ENCODE peak calls at places on chromosomes 13 and 19, in six cellular contexts. B is K562, M is HCT116, E is HepG2, Z is H1, W is GM12878. S is an unnamed sample.

GRCh38 chr13:106836186-106836802 is 268.4 kb upstream of the ARGLU1 start:
- DNase-seq in B (no peak), W (no peak), E (no peak), Z (no peak), M (no peak), S (no peak)

GRCh38 chr13:40271931-40272775 is 394.3 kb downstream of the FOXO1 start:
- DNase-seq in B (no peak), Z (no peak), M (no peak), W (no peak), E (no peak), S (no peak)

GRCh38 chr19:5563941-5564612 is 3.7 kb downstream of the TINCR start:
- DNase-seq in E (no peak), W (no peak), M (no peak), B (no peak), Z (no peak), S (no peak)

GRCh38 chr19:5889288-5889971 is 14.2 kb downstream of the NDUFA11 start:
- DNase-seq in W (no peak), Z (no peak), B (no peak), E (no peak), M (no peak), S (no peak)

GRCh38 chr19:4191044-4191443 is 8.6 kb downstream of the ANKRD24 start:
- DNase-seq in W (no peak), B (no peak), M (no peak), Z (no peak), E (no peak), S (no peak)

GRCh38 chr19:13962738-13963602 is 10.7 kb downstream of the DCAF15 start:
- DNase-seq in M (no peak), Z (peak; percentile 74), B (no peak), W (no peak), E (no peak), S (no peak)

GRCh38 chr19:33373701-33374405 is at the start of gene CEBPG:
- DNase-seq in M (no peak), Z (peak; percentile 59), B (peak; percentile 79), W (no peak), E (no peak), S (no peak)

GRCh38 chr13:85236431-85236830 is 562.8 kb downstream of the SLITRK6 start:
- DNase-seq in M (no peak), W (no peak), E (no peak), B (no peak), Z (no peak), S (no peak)

GRCh38 chr13:97328222-97328790 is 105.7 kb upstream of the RAP2A start:
- DNase-seq in Z (no peak), E (no peak), B (no peak), M (no peak), W (no peak), S (peak; percentile 87)

GRCh38 chr19:55679343-55680257 is 4.6 kb downstream of the EPN1 start:
- DNase-seq in W (no peak), E (no peak), Z (no peak), B (no peak), M (no peak), S (no peak)

GRCh38 chr13:79749985-79750551 is 269.1 kb downstream of the NDFIP2 start:
- DNase-seq in M (no peak), E (no peak), W (no peak), Z (no peak), B (no peak), S (peak; percentile 60)
- TF ChIP-seq ZNF274 in M (no peak), E (no peak), W (no peak), Z (no peak), B (no peak), S (no peak)

GRCh38 chr13:21033866-21034601 is 27.4 kb downstream of the LATS2 start:
- DNase-seq in E (no peak), M (no peak), W (no peak), Z (no peak), B (no peak), S (no peak)

GRCh38 chr13:21031594-21031993 is 29.8 kb downstream of the LATS2 start:
- DNase-seq in E (no peak), W (no peak), M (no peak), Z (no peak), B (no peak), S (no peak)

GRCh38 chr13:21032656-21033055 is 28.7 kb downstream of the LATS2 start:
- DNase-seq in E (no peak), B (no peak), Z (no peak), W (no peak), M (no peak), S (no peak)

GRCh38 chr13:21034602-21035190 is 26.7 kb downstream of the LATS2 start:
- DNase-seq in E (no peak), B (no peak), M (no peak), Z (no peak), W (no peak), S (no peak)

DNA sequence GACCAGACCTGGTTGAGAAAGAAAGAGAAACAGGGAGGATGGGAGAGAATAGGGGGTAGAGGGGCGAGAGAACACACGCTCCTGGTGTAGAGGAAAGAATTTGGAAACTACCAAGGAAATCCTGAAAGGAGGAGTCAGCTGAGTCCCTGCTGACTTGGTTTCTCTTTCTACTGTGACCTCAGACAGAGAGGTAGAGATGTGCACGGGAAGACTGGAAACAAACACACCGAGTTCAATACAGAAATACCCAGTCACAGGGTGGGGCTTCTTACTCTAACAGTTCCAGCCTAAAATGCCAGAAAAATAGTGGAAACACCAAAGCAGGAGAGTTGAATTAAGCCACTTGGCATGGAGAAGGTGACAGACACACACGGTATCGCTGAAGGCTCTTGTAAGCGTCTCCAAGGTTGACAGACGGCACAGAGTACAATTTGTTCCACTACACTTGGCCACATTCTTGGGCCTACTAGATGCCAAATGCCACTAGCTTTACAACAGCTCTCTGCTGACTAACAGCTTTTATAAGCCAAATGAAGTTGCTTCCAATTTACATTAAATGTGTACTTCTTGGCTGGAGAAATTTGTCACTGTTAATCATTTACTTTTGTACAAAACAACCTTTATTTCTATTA is 28.0 kb downstream of the LATS2 start:
- DNase-seq in W (no peak), B (no peak), E (no peak), Z (no peak), M (no peak), S (no peak)
- TF ChIP-seq ZNF274 in W (no peak), B (no peak), E (no peak), Z (no peak), M (no peak), S (no peak)

GRCh38 chr19:9865732-9866627 is 30.9 kb downstream of the PIN1 start:
- DNase-seq in W (no peak), Z (no peak), B (no peak), M (no peak), E (no peak), S (peak; percentile 32)
- TF ChIP-seq ZNF274 in W (no peak), Z (no peak), B (no peak), M (no peak), E (no peak), S (no peak)

DNA sequence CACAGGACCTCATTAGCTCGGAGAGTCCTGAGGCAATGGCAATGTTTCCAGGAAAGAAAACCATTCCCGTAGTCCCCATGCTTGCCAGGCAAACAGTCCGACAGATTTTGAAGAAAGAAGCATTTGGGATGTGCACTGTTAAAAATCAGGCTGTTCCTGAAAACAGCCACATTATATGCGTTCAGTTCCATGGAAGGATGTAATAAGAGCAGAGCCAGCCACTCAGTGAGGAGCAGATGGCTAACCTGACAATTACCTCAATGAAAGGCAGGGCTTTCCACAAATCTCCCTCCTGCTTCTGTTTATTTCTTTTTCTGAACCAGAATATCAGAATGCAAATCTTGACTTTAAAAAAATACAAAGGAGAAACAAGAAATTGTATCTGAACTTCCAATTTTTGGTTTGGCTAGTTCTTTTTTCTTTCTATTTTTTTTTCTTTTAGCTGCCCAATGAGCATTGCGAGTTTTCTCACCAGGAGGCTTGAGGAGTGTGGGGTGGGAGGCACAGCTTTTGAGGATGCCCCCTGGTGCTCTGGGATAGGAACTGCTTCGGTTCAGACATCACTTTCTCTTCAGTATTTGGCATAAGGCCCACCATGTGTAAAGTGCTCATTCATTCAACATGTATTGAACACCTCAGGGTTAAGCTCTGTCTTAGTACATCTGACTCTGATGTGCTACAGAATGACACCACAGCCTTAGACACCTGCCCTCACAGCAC is 124.2 kb downstream of the TBC1D4 start:
- DNase-seq in M (peak; percentile 72), W (no peak), Z (peak; percentile 53), B (peak; percentile 61), E (peak; percentile 69), S (peak; percentile 46)
- TF ChIP-seq ZNF274 in M (no peak), W (no peak), Z (no peak), B (no peak), E (no peak), S (no peak)

GRCh38 chr19:51970718-51971117 is 15.9 kb downstream of the ZNF350 start:
- DNase-seq in E (no peak), Z (no peak), B (no peak), M (no peak), W (no peak), S (no peak)

GRCh38 chr19:51977346-51977745 is 9.3 kb downstream of the ZNF350 start:
- DNase-seq in Z (no peak), M (no peak), E (no peak), W (no peak), B (no peak), S (no peak)

GRCh38 chr19:51976852-51977251 is 9.8 kb downstream of the ZNF350 start:
- DNase-seq in M (no peak), B (no peak), Z (no peak), W (no peak), E (no peak), S (no peak)

GRCh38 chr19:51971624-51972023 is 15.0 kb downstream of the ZNF350 start:
- DNase-seq in B (no peak), E (no peak), W (no peak), Z (no peak), M (no peak), S (no peak)
- TF ChIP-seq ZNF274 in B (no peak), E (no peak), W (no peak), Z (no peak), M (no peak), S (no peak)